ENCODE peak calls at places on chromosome 11, in four cellular contexts. One of them, this sample, is unnamed.

GRCh38 chr11:75874942-75875341 is 59.9 kb downstream of the UVRAG start:
- DNase-seq in cardiac muscle cell: no peak
- DNase-seq in right lobe of liver: no peak
- DNase-seq in H9: no peak
- DNase-seq in this sample: no peak

GRCh38 chr11:59918987-59919589 is 19.1 kb upstream of the OOSP1 start:
- DNase-seq in cardiac muscle cell: peak; percentile 56
- DNase-seq in right lobe of liver: no peak
- DNase-seq in H9: no peak
- DNase-seq in this sample: no peak

GRCh38 chr11:128908391-128909246 is 17.5 kb downstream of the KCNJ5 start:
- DNase-seq in cardiac muscle cell: peak; percentile 73
- DNase-seq in right lobe of liver: no peak
- DNase-seq in H9: no peak
- DNase-seq in this sample: peak; percentile 85

GRCh38 chr11:100593321-100593720 is 93.8 kb upstream of the ARHGAP42 start:
- DNase-seq in cardiac muscle cell: no peak
- DNase-seq in right lobe of liver: no peak
- DNase-seq in H9: no peak
- DNase-seq in this sample: no peak

GRCh38 chr11:42778193-42778592 is 533.6 kb upstream of the API5 start:
- DNase-seq in cardiac muscle cell: no peak
- DNase-seq in right lobe of liver: no peak
- DNase-seq in H9: peak; percentile 24
- DNase-seq in this sample: no peak

GRCh38 chr11:104713366-104713765 is 184.9 kb downstream of the CASP12 start:
- DNase-seq in cardiac muscle cell: peak; percentile 12
- DNase-seq in right lobe of liver: no peak
- DNase-seq in H9: no peak
- DNase-seq in this sample: no peak

GRCh38 chr11:19191530-19192169 is 10.1 kb downstream of the CSRP3 start:
- DNase-seq in cardiac muscle cell: peak; percentile 9
- DNase-seq in right lobe of liver: peak; percentile 84
- DNase-seq in H9: no peak
- DNase-seq in this sample: no peak

GRCh38 chr11:36389006-36389405 is 92.9 kb downstream of the PRR5L start:
- DNase-seq in cardiac muscle cell: no peak
- DNase-seq in right lobe of liver: peak; percentile 3
- DNase-seq in H9: no peak
- DNase-seq in this sample: no peak

GRCh38 chr11:60985991-60986915 is 14.8 kb downstream of the CD6 start:
- DNase-seq in cardiac muscle cell: peak; percentile 31
- DNase-seq in right lobe of liver: no peak
- DNase-seq in H9: no peak
- DNase-seq in this sample: no peak

GRCh38 chr11:63015521-63016215 is at the start of gene SLC22A8:
- DNase-seq in cardiac muscle cell: no peak
- DNase-seq in right lobe of liver: no peak
- DNase-seq in H9: peak; percentile 58
- DNase-seq in this sample: no peak

GRCh38 chr11:36452987-36453386 is 57.1 kb downstream of the TRAF6 start:
- DNase-seq in cardiac muscle cell: peak; percentile 12
- DNase-seq in right lobe of liver: no peak
- DNase-seq in H9: no peak
- DNase-seq in this sample: no peak

GRCh38 chr11:69358398-69359080 is 64.6 kb downstream of the MYEOV start:
- DNase-seq in cardiac muscle cell: no peak
- DNase-seq in right lobe of liver: peak; percentile 28
- DNase-seq in H9: peak; percentile 15
- DNase-seq in this sample: no peak

GRCh38 chr11:1928891-1929541 is 9.5 kb downstream of the TNNT3 start:
- DNase-seq in cardiac muscle cell: no peak
- DNase-seq in right lobe of liver: peak; percentile 43
- DNase-seq in H9: no peak
- DNase-seq in this sample: peak; percentile 71

GRCh38 chr11:121534131-121535093 is 81.6 kb upstream of the SORL1-AS1 start:
- DNase-seq in cardiac muscle cell: peak; percentile 46
- DNase-seq in right lobe of liver: no peak
- DNase-seq in H9: no peak
- DNase-seq in this sample: no peak

GRCh38 chr11:57335023-57335342 is 709 bp downstream of the SSRP1 start:
- DNase-seq in cardiac muscle cell: no peak
- DNase-seq in right lobe of liver: no peak
- DNase-seq in H9: no peak
- DNase-seq in this sample: no peak

GRCh38 chr11:117855452-117855851 is 21.0 kb downstream of the FXYD6 start:
- DNase-seq in cardiac muscle cell: no peak
- DNase-seq in right lobe of liver: peak; percentile 35
- DNase-seq in H9: peak; percentile 26
- DNase-seq in this sample: peak; percentile 61

GRCh38 chr11:12963789-12964536 is 45.2 kb upstream of the RASSF10 start:
- DNase-seq in cardiac muscle cell: peak; percentile 73
- DNase-seq in right lobe of liver: peak; percentile 67
- DNase-seq in H9: peak; percentile 83
- DNase-seq in this sample: no peak

GRCh38 chr11:123254357-123254756 is 59.3 kb upstream of the CLMP start:
- DNase-seq in cardiac muscle cell: no peak
- DNase-seq in right lobe of liver: no peak
- DNase-seq in H9: no peak
- DNase-seq in this sample: peak; percentile 0

GRCh38 chr11:119116235-119116594 is 5.2 kb upstream of the HINFP start:
- DNase-seq in cardiac muscle cell: no peak
- DNase-seq in right lobe of liver: no peak
- DNase-seq in H9: no peak
- DNase-seq in this sample: no peak

GRCh38 chr11:119115484-119116234 is 5.7 kb upstream of the HINFP start:
- DNase-seq in cardiac muscle cell: no peak
- DNase-seq in right lobe of liver: peak; percentile 64
- DNase-seq in H9: peak; percentile 59
- DNase-seq in this sample: peak; percentile 81

GRCh38 chr11:119117004-119117706 is 4.2 kb upstream of the HINFP start:
- DNase-seq in cardiac muscle cell: no peak
- DNase-seq in right lobe of liver: no peak
- DNase-seq in H9: no peak
- DNase-seq in this sample: no peak

GRCh38 chr11:119118227-119118626 is 3.2 kb upstream of the HINFP start:
- DNase-seq in cardiac muscle cell: no peak
- DNase-seq in right lobe of liver: no peak
- DNase-seq in H9: no peak
- DNase-seq in this sample: no peak

GRCh38 chr11:119116601-119117000 is 4.8 kb upstream of the HINFP start:
- DNase-seq in cardiac muscle cell: no peak
- DNase-seq in right lobe of liver: no peak
- DNase-seq in H9: no peak
- DNase-seq in this sample: no peak
- H3K27ac ChIP-seq in cardiac muscle cell: no peak overlapping the region
- H3K27ac ChIP-seq in right lobe of liver: peak overlapping the region; percentile 19
- H3K27ac ChIP-seq in H9: no peak overlapping the region
- H3K27ac ChIP-seq in this sample: no peak overlapping the region

GRCh38 chr11:47340010-47340409 is 12.5 kb downstream of the MYBPC3 start:
- DNase-seq in cardiac muscle cell: no peak
- DNase-seq in right lobe of liver: no peak
- DNase-seq in H9: no peak
- DNase-seq in this sample: no peak
- H3K4me1 ChIP-seq in cardiac muscle cell: no peaks in the 10 kb centered on the region
- H3K4me1 ChIP-seq in right lobe of liver: no peaks in the 10 kb centered on the region
- H3K4me1 ChIP-seq in H9: no peaks in the 10 kb centered on the region
- H3K4me1 ChIP-seq in this sample: no peaks in the 10 kb centered on the region

DNA sequence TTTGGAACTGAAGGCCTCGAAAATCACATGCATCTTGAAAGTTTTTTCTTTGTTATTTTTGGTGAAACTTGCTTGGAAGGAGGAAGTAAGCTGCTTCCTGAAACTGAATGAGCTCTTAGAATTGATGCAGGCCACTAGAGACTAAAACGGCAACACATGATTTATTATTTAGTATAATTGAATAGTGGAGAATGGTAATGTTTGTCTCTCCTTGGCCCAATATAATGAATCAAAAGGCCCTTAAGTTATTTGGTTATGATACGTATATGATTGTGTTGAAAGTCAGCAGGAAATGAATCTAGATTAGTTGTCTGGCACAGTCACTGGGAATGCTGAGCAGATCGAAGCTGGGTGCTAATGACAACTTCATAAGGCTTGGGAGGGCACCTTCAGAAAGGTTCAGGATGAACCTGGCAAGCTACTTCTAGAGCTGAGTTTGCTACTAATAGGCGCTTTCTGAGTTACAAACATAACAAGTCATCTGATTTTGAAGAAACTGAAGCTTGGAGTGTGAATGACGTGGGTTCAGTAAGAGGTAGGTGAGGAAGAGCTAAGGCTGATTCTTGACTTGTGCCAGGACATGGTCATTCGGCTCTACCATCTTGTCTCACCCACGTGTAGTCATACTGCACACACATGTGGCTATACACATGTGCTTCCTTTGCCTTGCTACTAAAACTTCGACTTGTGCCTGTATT is 56.2 kb downstream of the SWAP70 start:
- DNase-seq in cardiac muscle cell: peak; percentile 13
- DNase-seq in right lobe of liver: no peak
- DNase-seq in H9: no peak
- DNase-seq in this sample: no peak
- H3K27ac ChIP-seq in cardiac muscle cell: no peak overlapping the region
- H3K27ac ChIP-seq in right lobe of liver: peak overlapping the region; percentile 46
- H3K27ac ChIP-seq in H9: no peak overlapping the region
- H3K27ac ChIP-seq in this sample: peak overlapping the region; percentile 66

GRCh38 chr11:78131956-78132355 is 7.5 kb downstream of the ALG8 start:
- DNase-seq in cardiac muscle cell: no peak
- DNase-seq in right lobe of liver: no peak
- DNase-seq in H9: no peak
- DNase-seq in this sample: no peak

GRCh38 chr11:78138281-78138680 is 1.1 kb downstream of the ALG8 start:
- DNase-seq in cardiac muscle cell: no peak
- DNase-seq in right lobe of liver: no peak
- DNase-seq in H9: no peak
- DNase-seq in this sample: no peak

GRCh38 chr11:78127408-78127807 is 12.0 kb downstream of the ALG8 start:
- DNase-seq in cardiac muscle cell: no peak
- DNase-seq in right lobe of liver: no peak
- DNase-seq in H9: no peak
- DNase-seq in this sample: no peak

GRCh38 chr11:78132475-78132874 is 7.0 kb downstream of the ALG8 start:
- DNase-seq in cardiac muscle cell: no peak
- DNase-seq in right lobe of liver: no peak
- DNase-seq in H9: no peak
- DNase-seq in this sample: no peak
- H3K4me1 ChIP-seq in cardiac muscle cell: no peaks in the 10 kb centered on the region
- H3K4me1 ChIP-seq in right lobe of liver: no peaks in the 10 kb centered on the region
- H3K4me1 ChIP-seq in H9: no peaks in the 10 kb centered on the region
- H3K4me1 ChIP-seq in this sample: no peaks in the 10 kb centered on the region

GRCh38 chr11:114343020-114343419 is 46.8 kb downstream of the NNMT start:
- DNase-seq in cardiac muscle cell: no peak
- DNase-seq in right lobe of liver: no peak
- DNase-seq in H9: no peak
- DNase-seq in this sample: no peak
- H3K27ac ChIP-seq in cardiac muscle cell: no peak overlapping the region
- H3K27ac ChIP-seq in right lobe of liver: no peak overlapping the region
- H3K27ac ChIP-seq in H9: no peak overlapping the region
- H3K27ac ChIP-seq in this sample: no peak overlapping the region

GRCh38 chr11:46562527-46562926 is 31.3 kb downstream of the AMBRA1 start:
- DNase-seq in cardiac muscle cell: no peak
- DNase-seq in right lobe of liver: no peak
- DNase-seq in H9: no peak
- DNase-seq in this sample: no peak

GRCh38 chr11:46559815-46560214 is 34.0 kb downstream of the AMBRA1 start:
- DNase-seq in cardiac muscle cell: no peak
- DNase-seq in right lobe of liver: no peak
- DNase-seq in H9: no peak
- DNase-seq in this sample: no peak

GRCh38 chr11:46560300-46561025 is 33.4 kb downstream of the AMBRA1 start:
- DNase-seq in cardiac muscle cell: peak; percentile 55
- DNase-seq in right lobe of liver: no peak
- DNase-seq in H9: no peak
- DNase-seq in this sample: no peak

GRCh38 chr11:46564459-46564858 is 29.4 kb downstream of the AMBRA1 start:
- DNase-seq in cardiac muscle cell: peak; percentile 46
- DNase-seq in right lobe of liver: no peak
- DNase-seq in H9: no peak
- DNase-seq in this sample: no peak

DNA sequence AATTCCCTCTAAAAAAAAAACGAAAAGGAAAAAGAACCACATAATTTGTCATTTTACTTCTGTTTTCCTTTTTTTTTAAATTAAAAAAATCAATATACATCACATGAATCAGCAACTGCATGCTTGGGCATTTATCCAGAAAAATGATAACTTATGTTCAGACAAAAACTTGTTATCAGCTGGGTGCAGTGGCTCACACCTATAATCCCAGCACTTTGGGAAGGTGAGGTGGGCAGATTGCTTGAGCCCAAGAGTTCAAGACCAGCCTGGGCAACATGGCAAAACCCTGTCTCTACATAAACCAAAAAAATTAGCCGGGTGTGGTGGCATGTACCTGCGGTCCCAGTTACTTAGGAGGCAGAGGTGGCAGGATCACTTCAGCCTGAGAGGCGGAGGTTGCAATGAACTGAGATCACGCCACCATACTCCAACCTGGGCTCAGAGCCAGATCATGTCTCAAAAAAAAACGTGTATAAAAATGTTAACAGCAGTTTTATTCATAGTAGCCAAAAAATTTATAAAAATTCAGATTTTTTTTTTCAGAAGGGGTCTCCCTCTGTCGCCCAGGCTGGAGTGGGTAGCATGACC is 28.5 kb downstream of the AMBRA1 start:
- DNase-seq in cardiac muscle cell: peak; percentile 10
- DNase-seq in right lobe of liver: no peak
- DNase-seq in H9: no peak
- DNase-seq in this sample: no peak
- H3K4me1 ChIP-seq in cardiac muscle cell: no peaks in the 10 kb centered on the region
- H3K4me1 ChIP-seq in right lobe of liver: no peaks in the 10 kb centered on the region
- H3K4me1 ChIP-seq in H9: no peaks in the 10 kb centered on the region
- H3K4me1 ChIP-seq in this sample: peaks cover 2% of the 10 kb centered on the region

GRCh38 chr11:77067776-77068460 is 1.1 kb downstream of the CAPN5 start:
- DNase-seq in cardiac muscle cell: no peak
- DNase-seq in right lobe of liver: peak; percentile 65
- DNase-seq in H9: peak; percentile 27
- DNase-seq in this sample: peak; percentile 34

GRCh38 chr11:77064648-77065217 is 2.0 kb upstream of the CAPN5 start:
- DNase-seq in cardiac muscle cell: no peak
- DNase-seq in right lobe of liver: peak; percentile 82
- DNase-seq in H9: no peak
- DNase-seq in this sample: peak; percentile 30

GRCh38 chr11:77066229-77067023 is at the start of gene CAPN5:
- DNase-seq in cardiac muscle cell: peak; percentile 98
- DNase-seq in right lobe of liver: peak; percentile 95
- DNase-seq in H9: peak; percentile 95
- DNase-seq in this sample: peak; percentile 97

GRCh38 chr11:77063861-77064260 is 2.9 kb upstream of the CAPN5 start:
- DNase-seq in cardiac muscle cell: no peak
- DNase-seq in right lobe of liver: no peak
- DNase-seq in H9: no peak
- DNase-seq in this sample: peak; percentile 18

GRCh38 chr11:77065878-77066228 is 918 bp upstream of the CAPN5 start:
- DNase-seq in cardiac muscle cell: peak; percentile 86
- DNase-seq in right lobe of liver: peak; percentile 89
- DNase-seq in H9: peak; percentile 43
- DNase-seq in this sample: peak; percentile 78
- H3K27ac ChIP-seq in cardiac muscle cell: no peak overlapping the region
- H3K27ac ChIP-seq in right lobe of liver: peak overlapping the region; percentile 89
- H3K27ac ChIP-seq in H9: no peak overlapping the region
- H3K27ac ChIP-seq in this sample: peak overlapping the region; percentile 88